ENCODE peak calls at places on chromosomes 3 and 15, in four cellular contexts. L is upper lobe of right lung, U is brain microvascular endothelial cell, N is right atrium auricular region. A is an unnamed sample.

GRCh38 chr15:101446527-101447167 is 42.9 kb downstream of the PCSK6 start:
- DNase-seq in L (no peak), U (no peak), N (peak), A (no peak)

GRCh38 chr3:5294360-5294759 is 106.9 kb downstream of the EDEM1 start:
- DNase-seq in L (no peak), U (no peak), N (no peak), A (no peak)

GRCh38 chr3:187136936-187137335 is 2.4 kb downstream of the RPL39L start:
- DNase-seq in L (no peak), U (peak), N (no peak), A (no peak)

GRCh38 chr3:44918581-44918980 is 44.2 kb downstream of the TGM4 start:
- DNase-seq in L (no peak), U (no peak), N (no peak), A (no peak)

GRCh38 chr15:58189148-58189811 is 51.1 kb downstream of the AQP9 start:
- DNase-seq in L (no peak), U (no peak), N (no peak), A (no peak)

GRCh38 chr3:167032267-167032876 is 347.7 kb downstream of the ZBBX start:
- DNase-seq in L (no peak), U (peak), N (no peak), A (no peak)

GRCh38 chr3:126743781-126744180 is 39.7 kb downstream of the CHCHD6 start:
- DNase-seq in L (no peak), U (no peak), N (no peak), A (no peak)

GRCh38 chr3:186025161-186025560 is 83.7 kb downstream of the ETV5 start:
- DNase-seq in L (no peak), U (peak), N (no peak), A (no peak)

GRCh38 chr3:134054231-134054630 is 24.5 kb upstream of the SLCO2A1 start:
- DNase-seq in L (peak), U (no peak), N (no peak), A (no peak)

GRCh38 chr3:53748512-53749271 is 97.5 kb downstream of the CHDH start:
- DNase-seq in L (no peak), U (no peak), N (no peak), A (no peak)

GRCh38 chr3:195241592-195242355 is 29.2 kb downstream of the XXYLT1 start:
- DNase-seq in L (no peak), U (no peak), N (peak), A (peak)

GRCh38 chr15:71752604-71753289 is 57.6 kb upstream of the NR2E3 start:
- DNase-seq in L (no peak), U (peak), N (no peak), A (no peak)

GRCh38 chr3:13544293-13544831 is 4.6 kb upstream of the FBLN2 start:
- DNase-seq in L (no peak), U (peak), N (no peak), A (no peak)

GRCh38 chr3:37863949-37864822 is 2.5 kb downstream of the CTDSPL start:
- DNase-seq in L (no peak), U (no peak), N (no peak), A (no peak)

GRCh38 chr3:157261000-157261399 is 101.1 kb upstream of the CCNL1 start:
- DNase-seq in L (no peak), U (peak), N (no peak), A (no peak)

GRCh38 chr15:80550219-80550909 is 144.7 kb upstream of the ABHD17C start:
- DNase-seq in L (no peak), U (peak), N (no peak), A (no peak)

GRCh38 chr3:183307749-183308148 is 54.7 kb downstream of the B3GNT5 start:
- DNase-seq in L (no peak), U (no peak), N (no peak), A (no peak)

GRCh38 chr3:185534511-185534910 is 17.9 kb downstream of the LIPH start:
- DNase-seq in L (no peak), U (no peak), N (no peak), A (no peak)

GRCh38 chr3:138389841-138390581 is 41.6 kb downstream of the MRAS start:
- DNase-seq in L (no peak), U (peak), N (no peak), A (no peak)

GRCh38 chr3:43632269-43632733 is 10.5 kb upstream of the ANO10 start:
- DNase-seq in L (no peak), U (peak), N (no peak), A (no peak)

GRCh38 chr3:23396746-23397145 is 193.6 kb downstream of the UBE2E2 start:
- DNase-seq in L (no peak), U (no peak), N (no peak), A (no peak)

GRCh38 chr3:107753494-107753893 is 230.7 kb downstream of the BBX start:
- DNase-seq in L (no peak), U (peak), N (no peak), A (no peak)

GRCh38 chr15:63091679-63092078 is 30.0 kb upstream of the LACTB start:
- DNase-seq in L (no peak), U (no peak), N (no peak), A (no peak)

GRCh38 chr15:51869074-51869425 is 39.6 kb downstream of the TMOD3 start:
- DNase-seq in L (no peak), U (peak), N (no peak), A (no peak)

GRCh38 chr3:181253796-181254195 is 264.3 kb upstream of the DNAJC19 start:
- DNase-seq in L (no peak), U (no peak), N (no peak), A (no peak)

GRCh38 chr3:74883690-74884089 is 269.2 kb upstream of the CNTN3 start:
- DNase-seq in L (no peak), U (no peak), N (no peak), A (no peak)

GRCh38 chr15:63250312-63250965 is 27.0 kb upstream of the APH1B start:
- DNase-seq in L (no peak), U (peak), N (no peak), A (no peak)

GRCh38 chr15:50506121-50506520 is 40.3 kb downstream of the USP50 start:
- DNase-seq in L (no peak), U (no peak), N (no peak), A (no peak)

GRCh38 chr3:21621396-21621695 is 129.7 kb downstream of the ZNF385D start:
- DNase-seq in L (no peak), U (peak), N (no peak), A (no peak)

GRCh38 chr3:116443096-116443793 is 2.0 kb downstream of the LSAMP start:
- DNase-seq in L (no peak), U (no peak), N (no peak), A (no peak)

GRCh38 chr3:113431811-113432210 is 9.5 kb downstream of the CFAP44 start:
- DNase-seq in L (no peak), U (no peak), N (no peak), A (no peak)

GRCh38 chr3:182212479-182213076 is 500.9 kb downstream of the SOX2 start:
- DNase-seq in L (no peak), U (peak), N (no peak), A (no peak)

GRCh38 chr3:58824285-58824684 is 157.7 kb upstream of the FAM3D start:
- DNase-seq in L (peak), U (peak), N (no peak), A (no peak)

GRCh38 chr3:129690406-129690805 is 83.9 kb upstream of the PLXND1 start:
- DNase-seq in L (no peak), U (peak), N (no peak), A (no peak)

GRCh38 chr15:60511351-60512157 is 32.6 kb upstream of the ICE2 start:
- DNase-seq in L (no peak), U (no peak), N (no peak), A (no peak)

GRCh38 chr3:193317901-193318300 is 60.7 kb downstream of the ATP13A5 start:
- DNase-seq in L (no peak), U (no peak), N (no peak), A (no peak)

DNA sequence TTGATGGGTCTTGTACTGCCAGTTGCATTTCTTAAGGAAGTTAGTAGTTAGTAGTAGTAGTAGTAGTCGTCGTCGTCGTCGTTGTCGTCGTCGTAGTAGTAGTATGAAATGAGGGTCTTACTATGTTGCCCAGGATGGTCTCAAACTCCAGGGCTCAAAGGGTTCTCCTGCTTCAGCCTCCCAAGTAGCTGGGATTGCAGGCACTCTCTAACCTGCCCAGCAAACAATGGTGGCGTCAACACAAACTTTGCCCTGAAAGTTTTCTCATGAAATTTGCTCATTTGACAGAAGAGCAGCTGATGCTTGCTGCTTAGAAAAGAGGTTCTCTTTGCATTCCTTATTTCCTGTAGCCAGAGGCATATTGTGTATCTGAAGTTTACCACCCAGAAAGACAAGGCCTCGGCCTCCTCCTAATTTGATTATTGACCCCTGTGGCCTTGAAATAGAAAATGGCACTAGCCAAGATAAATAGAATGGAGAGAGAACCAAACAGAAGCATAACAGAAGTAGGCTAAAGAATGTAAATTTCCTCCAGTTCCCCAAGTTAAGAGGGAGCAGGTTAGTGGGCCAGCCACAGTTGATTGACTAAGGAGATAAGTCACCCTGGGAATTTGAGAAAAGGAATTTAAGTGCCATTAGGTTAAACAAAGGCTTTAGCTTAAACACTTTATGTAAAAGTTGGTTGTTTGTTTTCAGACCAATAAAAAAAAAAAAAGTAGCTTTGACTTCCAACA is 166.2 kb upstream of the ROBO2 start:
- DNase-seq in L (no peak), U (no peak), N (no peak), A (no peak)
- TF ChIP-seq CTCF in L (no peak), U (no peak), N (no peak), A (no peak)

GRCh38 chr15:95829062-95829461 is 501.4 kb upstream of the NR2F2 start:
- DNase-seq in L (no peak), U (no peak), N (no peak), A (no peak)
- TF ChIP-seq CTCF in L (no peak), U (no peak), N (no peak), A (no peak)

DNA sequence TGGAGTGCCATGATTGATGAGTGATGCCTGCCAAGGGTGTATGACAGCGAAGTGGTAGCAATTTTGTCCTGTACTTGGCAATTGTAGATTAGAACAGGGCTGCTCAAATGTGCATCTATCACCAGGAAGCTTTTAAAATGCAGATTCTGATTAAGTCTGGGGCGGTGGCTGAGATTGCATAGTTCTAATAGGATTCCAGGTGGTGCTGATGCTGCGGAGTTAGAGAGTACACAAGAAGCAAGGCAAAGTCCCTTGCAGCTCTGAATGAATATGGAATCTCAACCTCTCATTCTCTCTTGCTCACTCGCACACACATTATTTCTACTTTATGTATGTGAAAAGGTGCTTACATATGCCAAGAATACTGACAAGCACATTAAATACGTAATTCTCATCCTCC is 670.4 kb downstream of the FHIT start:
- DNase-seq in L (no peak), U (no peak), N (no peak), A (no peak)
- TF ChIP-seq CTCF in L (no peak), U (no peak), N (no peak), A (no peak)

DNA sequence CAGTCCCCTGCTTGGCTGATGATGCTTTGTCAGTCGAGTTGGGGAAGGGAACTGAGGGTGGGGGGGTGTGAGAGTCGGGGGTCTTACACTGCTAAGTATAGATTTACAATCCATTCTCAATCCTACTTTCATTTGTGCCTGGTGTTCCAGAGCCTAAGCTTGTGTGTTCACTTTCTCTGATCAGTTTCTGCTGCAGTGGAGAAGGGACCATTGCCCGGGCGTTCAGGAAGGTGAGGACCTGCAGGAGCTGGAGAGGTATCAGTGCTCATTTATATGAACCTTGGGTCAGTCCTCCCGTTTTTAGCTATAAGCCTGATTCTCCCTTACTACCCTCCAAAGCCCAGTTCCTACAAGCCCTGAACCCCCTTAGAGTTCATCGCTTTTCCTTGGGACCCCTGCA is 41.0 kb upstream of the TRAK1 start:
- DNase-seq in L (no peak), U (no peak), N (peak), A (no peak)
- TF ChIP-seq CTCF in L (no peak), U (no peak), N (no peak), A (no peak)

GRCh38 chr15:40550381-40551037 is 14.3 kb downstream of the CCDC32 start:
- DNase-seq in L (no peak), U (no peak), N (no peak), A (no peak)

GRCh38 chr15:40543631-40544294 is 21.1 kb downstream of the CCDC32 start:
- DNase-seq in L (no peak), U (no peak), N (no peak), A (no peak)

GRCh38 chr15:40549894-40550293 is 14.9 kb downstream of the CCDC32 start:
- DNase-seq in L (no peak), U (no peak), N (peak), A (no peak)

GRCh38 chr15:40543082-40543481 is 21.8 kb downstream of the CCDC32 start:
- DNase-seq in L (no peak), U (no peak), N (no peak), A (no peak)

DNA sequence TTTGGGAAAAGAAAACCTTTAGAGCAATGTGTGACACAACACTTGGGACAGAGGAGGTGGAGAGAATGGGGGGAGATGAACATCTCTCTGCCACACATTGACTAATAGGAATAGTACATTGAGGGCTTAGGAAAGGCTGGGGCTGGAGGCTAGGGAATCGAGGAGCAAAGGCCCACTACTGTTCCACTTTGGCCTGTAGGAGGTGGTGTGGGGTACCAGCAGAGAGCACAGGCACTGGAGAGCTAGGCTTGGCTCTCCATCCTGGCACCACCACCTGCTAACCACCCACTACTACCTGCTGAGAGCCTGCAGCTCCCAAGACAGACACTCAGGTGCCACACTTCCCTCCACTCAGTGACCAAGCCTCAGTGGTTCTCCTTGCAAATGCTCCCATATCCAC is 19.4 kb downstream of the CCDC32 start:
- DNase-seq in L (no peak), U (no peak), N (no peak), A (no peak)
- TF ChIP-seq CTCF in L (no peak), U (peak), N (no peak), A (no peak)

GRCh38 chr3:141487419-141488345 is 855 bp downstream of the RASA2 start:
- DNase-seq in L (peak), U (peak), N (peak), A (peak)
- TF ChIP-seq CTCF in L (no peak), U (no peak), N (peak), A (no peak)

DNA sequence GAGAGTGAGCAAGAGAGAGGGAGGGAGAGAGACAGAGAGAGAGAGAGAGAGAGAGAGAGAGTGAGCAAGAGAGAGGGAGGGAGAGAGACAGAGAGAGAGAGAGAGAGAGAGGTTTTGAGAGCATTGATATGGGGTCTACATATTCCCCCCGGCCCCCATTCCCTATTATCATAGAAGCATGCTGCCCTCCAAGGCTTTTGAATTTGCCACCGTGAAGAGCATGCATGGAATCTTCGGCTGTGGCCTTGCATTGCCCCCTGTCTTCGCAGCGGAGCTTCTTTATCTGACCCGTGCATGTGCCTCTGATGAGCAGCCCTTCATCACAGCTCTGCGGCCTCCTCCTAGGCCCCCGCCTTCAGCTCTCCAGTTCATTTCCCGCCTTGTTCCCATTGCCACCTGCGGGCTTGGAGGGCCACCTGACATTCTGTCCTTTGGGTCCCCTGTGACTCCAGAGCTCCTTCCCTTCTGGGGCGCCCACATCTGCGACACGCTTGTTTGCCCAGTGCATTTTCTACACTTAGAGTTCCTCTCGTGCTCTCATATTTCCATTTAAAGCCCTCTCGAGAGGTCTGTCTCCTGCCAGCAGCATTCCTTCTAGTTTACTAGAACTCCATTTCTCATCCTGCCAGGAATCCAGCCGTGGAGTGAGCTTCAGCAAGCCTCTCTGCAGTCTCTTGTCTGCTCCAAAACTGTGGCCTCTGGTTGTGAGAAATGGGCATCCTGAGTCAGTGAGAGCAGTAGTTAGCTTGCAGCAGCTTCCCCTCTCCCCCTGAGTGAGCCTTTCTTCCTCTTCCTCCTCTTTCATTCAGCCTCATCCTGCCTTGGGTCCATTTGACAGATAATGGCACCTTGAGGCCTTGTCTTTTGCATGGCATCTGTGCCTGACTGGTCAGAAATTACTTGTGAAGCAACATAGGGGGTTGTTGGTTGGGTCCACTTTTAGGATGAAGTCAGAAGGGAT is 25.3 kb downstream of the LPP start:
- DNase-seq in L (peak), U (no peak), N (no peak), A (peak)
- TF ChIP-seq CTCF in L (no peak), U (peak), N (peak), A (no peak)

A was measured in lower lobe of right lung.